ENCODE peak calls at places on chromosomes 12 and 14, in six cellular contexts. One of them, this sample, is unnamed.

GRCh38 chr12:132559652-132560420 is 50.5 kb downstream of the LRCOL1 start:
- DNase-seq in KBM-7: peak; percentile 40
- DNase-seq in stimulated activated CD4-positive, alpha-beta T cell treated with anti-CD3 and anti-CD28 coated beads, Interleukin-1b, Interleukin-23, amount 100 ng/mL, for 1 hour: no peak
- DNase-seq in germinal center: peak; percentile 65
- DNase-seq in DMS153: peak; percentile 39
- DNase-seq in A172: peak; percentile 16
- DNase-seq in this sample: peak; percentile 44

GRCh38 chr12:124883263-124883876 is 19.7 kb upstream of the SCARB1 start:
- DNase-seq in A172: no peak
- DNase-seq in stimulated activated CD4-positive, alpha-beta T cell treated with anti-CD3 and anti-CD28 coated beads, Interleukin-1b, Interleukin-23, amount 100 ng/mL, for 1 hour: no peak
- DNase-seq in germinal center: no peak
- DNase-seq in DMS153: no peak
- DNase-seq in KBM-7: no peak
- DNase-seq in this sample: no peak

GRCh38 chr14:72554994-72555608 is 338.8 kb downstream of the DPF3 start:
- DNase-seq in KBM-7: no peak
- DNase-seq in A172: no peak
- DNase-seq in DMS153: no peak
- DNase-seq in germinal center: no peak
- DNase-seq in stimulated activated CD4-positive, alpha-beta T cell treated with anti-CD3 and anti-CD28 coated beads, Interleukin-1b, Interleukin-23, amount 100 ng/mL, for 1 hour: no peak
- DNase-seq in this sample: no peak

GRCh38 chr12:92719674-92720073 is 16.9 kb downstream of the PLEKHG7 start:
- DNase-seq in stimulated activated CD4-positive, alpha-beta T cell treated with anti-CD3 and anti-CD28 coated beads, Interleukin-1b, Interleukin-23, amount 100 ng/mL, for 1 hour: no peak
- DNase-seq in germinal center: no peak
- DNase-seq in KBM-7: no peak
- DNase-seq in A172: peak; percentile 14
- DNase-seq in DMS153: no peak
- DNase-seq in this sample: peak; percentile 40

GRCh38 chr14:22497671-22498093 is 91.3 kb downstream of the DAD1 start:
- DNase-seq in A172: no peak
- DNase-seq in DMS153: no peak
- DNase-seq in stimulated activated CD4-positive, alpha-beta T cell treated with anti-CD3 and anti-CD28 coated beads, Interleukin-1b, Interleukin-23, amount 100 ng/mL, for 1 hour: no peak
- DNase-seq in germinal center: no peak
- DNase-seq in KBM-7: peak; percentile 74
- DNase-seq in this sample: no peak

GRCh38 chr12:57226588-57227314 is 2.8 kb upstream of the SHMT2 start:
- DNase-seq in stimulated activated CD4-positive, alpha-beta T cell treated with anti-CD3 and anti-CD28 coated beads, Interleukin-1b, Interleukin-23, amount 100 ng/mL, for 1 hour: no peak
- DNase-seq in KBM-7: no peak
- DNase-seq in DMS153: no peak
- DNase-seq in A172: no peak
- DNase-seq in germinal center: no peak
- DNase-seq in this sample: no peak

GRCh38 chr14:32692441-32692840 is 246.2 kb upstream of the NPAS3 start:
- DNase-seq in KBM-7: no peak
- DNase-seq in DMS153: no peak
- DNase-seq in A172: no peak
- DNase-seq in stimulated activated CD4-positive, alpha-beta T cell treated with anti-CD3 and anti-CD28 coated beads, Interleukin-1b, Interleukin-23, amount 100 ng/mL, for 1 hour: no peak
- DNase-seq in germinal center: no peak
- DNase-seq in this sample: no peak

GRCh38 chr12:6533653-6534157 is 612 bp upstream of the GAPDH start:
- DNase-seq in stimulated activated CD4-positive, alpha-beta T cell treated with anti-CD3 and anti-CD28 coated beads, Interleukin-1b, Interleukin-23, amount 100 ng/mL, for 1 hour: no peak
- DNase-seq in germinal center: peak; percentile 73
- DNase-seq in A172: peak; percentile 75
- DNase-seq in DMS153: peak; percentile 86
- DNase-seq in KBM-7: peak; percentile 94
- DNase-seq in this sample: peak; percentile 57

GRCh38 chr12:4054643-4055042 is 181.4 kb upstream of the PARP11 start:
- DNase-seq in germinal center: no peak
- DNase-seq in stimulated activated CD4-positive, alpha-beta T cell treated with anti-CD3 and anti-CD28 coated beads, Interleukin-1b, Interleukin-23, amount 100 ng/mL, for 1 hour: no peak
- DNase-seq in A172: no peak
- DNase-seq in KBM-7: no peak
- DNase-seq in DMS153: no peak
- DNase-seq in this sample: no peak

GRCh38 chr14:92783813-92784431 is 10.2 kb upstream of the GOLGA5 start:
- DNase-seq in A172: peak; percentile 33
- DNase-seq in DMS153: peak; percentile 74
- DNase-seq in KBM-7: peak; percentile 86
- DNase-seq in germinal center: peak; percentile 46
- DNase-seq in stimulated activated CD4-positive, alpha-beta T cell treated with anti-CD3 and anti-CD28 coated beads, Interleukin-1b, Interleukin-23, amount 100 ng/mL, for 1 hour: no peak
- DNase-seq in this sample: peak; percentile 81

GRCh38 chr12:108833355-108833733 is 24.0 kb downstream of the SSH1 start:
- DNase-seq in stimulated activated CD4-positive, alpha-beta T cell treated with anti-CD3 and anti-CD28 coated beads, Interleukin-1b, Interleukin-23, amount 100 ng/mL, for 1 hour: no peak
- DNase-seq in germinal center: no peak
- DNase-seq in DMS153: no peak
- DNase-seq in KBM-7: no peak
- DNase-seq in A172: peak; percentile 95
- DNase-seq in this sample: no peak

GRCh38 chr14:72515779-72516770 is 377.8 kb downstream of the DPF3 start:
- DNase-seq in germinal center: no peak
- DNase-seq in stimulated activated CD4-positive, alpha-beta T cell treated with anti-CD3 and anti-CD28 coated beads, Interleukin-1b, Interleukin-23, amount 100 ng/mL, for 1 hour: no peak
- DNase-seq in KBM-7: no peak
- DNase-seq in A172: peak; percentile 46
- DNase-seq in DMS153: no peak
- DNase-seq in this sample: no peak

GRCh38 chr12:113207621-113208040 is 13.6 kb upstream of the TPCN1 start:
- DNase-seq in DMS153: no peak
- DNase-seq in A172: no peak
- DNase-seq in germinal center: no peak
- DNase-seq in stimulated activated CD4-positive, alpha-beta T cell treated with anti-CD3 and anti-CD28 coated beads, Interleukin-1b, Interleukin-23, amount 100 ng/mL, for 1 hour: no peak
- DNase-seq in KBM-7: peak; percentile 64
- DNase-seq in this sample: no peak

GRCh38 chr12:117494833-117495714 is 133.6 kb upstream of the NOS1 start:
- DNase-seq in KBM-7: no peak
- DNase-seq in DMS153: peak; percentile 72
- DNase-seq in stimulated activated CD4-positive, alpha-beta T cell treated with anti-CD3 and anti-CD28 coated beads, Interleukin-1b, Interleukin-23, amount 100 ng/mL, for 1 hour: no peak
- DNase-seq in germinal center: no peak
- DNase-seq in A172: peak; percentile 56
- DNase-seq in this sample: no peak

GRCh38 chr12:94025730-94026129 is 122.6 kb upstream of the PLXNC1 start:
- DNase-seq in A172: no peak
- DNase-seq in KBM-7: peak; percentile 73
- DNase-seq in stimulated activated CD4-positive, alpha-beta T cell treated with anti-CD3 and anti-CD28 coated beads, Interleukin-1b, Interleukin-23, amount 100 ng/mL, for 1 hour: no peak
- DNase-seq in DMS153: no peak
- DNase-seq in germinal center: no peak
- DNase-seq in this sample: no peak

GRCh38 chr12:110743571-110744093 is 941 bp upstream of the PPP1CC start:
- DNase-seq in stimulated activated CD4-positive, alpha-beta T cell treated with anti-CD3 and anti-CD28 coated beads, Interleukin-1b, Interleukin-23, amount 100 ng/mL, for 1 hour: no peak
- DNase-seq in germinal center: no peak
- DNase-seq in A172: no peak
- DNase-seq in KBM-7: no peak
- DNase-seq in DMS153: no peak
- DNase-seq in this sample: no peak

GRCh38 chr12:77923882-77924281 is 93.2 kb downstream of the NAV3 start:
- DNase-seq in germinal center: no peak
- DNase-seq in A172: no peak
- DNase-seq in KBM-7: no peak
- DNase-seq in stimulated activated CD4-positive, alpha-beta T cell treated with anti-CD3 and anti-CD28 coated beads, Interleukin-1b, Interleukin-23, amount 100 ng/mL, for 1 hour: no peak
- DNase-seq in DMS153: no peak
- DNase-seq in this sample: no peak

GRCh38 chr12:57775563-57776246 is 3.3 kb downstream of the EEF1AKMT3 start:
- DNase-seq in KBM-7: peak; percentile 34
- DNase-seq in A172: no peak
- DNase-seq in stimulated activated CD4-positive, alpha-beta T cell treated with anti-CD3 and anti-CD28 coated beads, Interleukin-1b, Interleukin-23, amount 100 ng/mL, for 1 hour: no peak
- DNase-seq in DMS153: no peak
- DNase-seq in germinal center: no peak
- DNase-seq in this sample: no peak